ENCODE peak calls at places on chromosome 14, in seven cellular contexts. L, R, G, A, Y, X and O are unnamed samples.

GRCh38 chr14:102799684-102800562 is 22.7 kb downstream of the TRAF3 start:
- DNase-seq in L (no peak), R (no peak), G (no peak), A (no peak), Y (no peak), X (no peak), O (peak)

GRCh38 chr14:80781968-80782367 is 159.6 kb downstream of the CEP128 start:
- DNase-seq in L (no peak), R (no peak), G (no peak), A (no peak), Y (no peak), X (no peak), O (no peak)

GRCh38 chr14:35414365-35414764 is 9.8 kb upstream of the NFKBIA start:
- DNase-seq in L (no peak), R (no peak), G (no peak), A (no peak), Y (no peak), X (no peak), O (no peak)

GRCh38 chr14:31207287-31207745 is 277 bp downstream of the HECTD1 start:
- DNase-seq in L (no peak), R (peak), G (no peak), A (no peak), Y (no peak), X (no peak), O (peak)

GRCh38 chr14:105876829-105877228 is 350.4 kb downstream of the TMEM121 start:
- DNase-seq in L (no peak), R (peak), G (peak), A (no peak), Y (peak), X (no peak), O (no peak)

GRCh38 chr14:74955229-74955999 is at the start of gene PGF:
- DNase-seq in L (peak), R (peak), G (peak), A (peak), Y (peak), X (peak), O (no peak)

GRCh38 chr14:77026930-77027537 is 1.5 kb downstream of the IRF2BPL start:
- DNase-seq in L (peak), R (no peak), G (peak), A (no peak), Y (peak), X (peak), O (no peak)

GRCh38 chr14:50121506-50121905 is 5.1 kb upstream of the VCPKMT start:
- DNase-seq in L (no peak), R (no peak), G (no peak), A (no peak), Y (no peak), X (no peak), O (no peak)

GRCh38 chr14:90758959-90759358 is 57.3 kb downstream of the TTC7B start:
- DNase-seq in L (peak), R (no peak), G (peak), A (peak), Y (peak), X (no peak), O (no peak)

GRCh38 chr14:79298373-79298772 is 912.9 kb downstream of the DIO2 start:
- DNase-seq in L (peak), R (no peak), G (no peak), A (no peak), Y (no peak), X (peak), O (no peak)
- H3K4me3 ChIP-seq in L (no peak), R (no peak), G (no peak), A (no peak), Y (no peak), X (no peak), O (no peak)

GRCh38 chr14:22479132-22479531 is 109.9 kb downstream of the DAD1 start:
- DNase-seq in L (no peak), R (no peak), G (no peak), A (no peak), Y (no peak), X (no peak), O (no peak)
- H3K4me3 ChIP-seq in L (no peak), R (no peak), G (no peak), A (no peak), Y (no peak), X (no peak), O (no peak)

GRCh38 chr14:96603350-96604255 is 101.4 kb downstream of the PAPOLA start:
- DNase-seq in L (no peak), R (no peak), G (no peak), A (no peak), Y (no peak), X (no peak), O (no peak)

GRCh38 chr14:96599076-96599475 is 96.9 kb downstream of the PAPOLA start:
- DNase-seq in L (no peak), R (no peak), G (no peak), A (no peak), Y (no peak), X (no peak), O (no peak)

GRCh38 chr14:96597680-96598079 is 95.5 kb downstream of the PAPOLA start:
- DNase-seq in L (no peak), R (no peak), G (no peak), A (no peak), Y (no peak), X (no peak), O (no peak)

GRCh38 chr14:96598332-96598928 is 96.2 kb downstream of the PAPOLA start:
- DNase-seq in L (no peak), R (no peak), G (no peak), A (peak), Y (no peak), X (no peak), O (no peak)

DNA sequence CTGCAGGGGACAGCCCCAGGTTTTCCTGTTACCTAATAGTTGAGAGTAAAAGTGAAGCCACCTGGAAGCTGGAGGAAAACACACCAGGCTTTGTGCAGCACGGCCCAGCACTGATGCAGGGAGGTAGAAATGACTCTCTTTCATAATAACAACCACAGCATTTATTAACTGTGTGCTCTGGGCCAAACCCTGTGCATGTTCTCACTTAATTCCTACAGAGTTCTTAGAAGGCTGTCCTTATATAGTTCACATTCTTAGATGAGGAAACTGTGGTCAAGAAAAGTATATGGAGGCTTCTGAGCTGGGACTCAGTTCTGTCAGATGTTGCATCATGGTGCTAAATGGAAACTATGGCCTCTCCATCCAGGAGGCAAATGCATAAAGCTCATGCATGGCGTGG is 100.0 kb downstream of the PAPOLA start:
- DNase-seq in L (no peak), R (no peak), G (no peak), A (no peak), Y (no peak), X (no peak), O (no peak)
- H3K4me3 ChIP-seq in L (no peak), R (no peak), G (no peak), A (no peak), Y (no peak), X (no peak), O (no peak)

GRCh38 chr14:59360923-59361794 is 104.0 kb downstream of the GPR135 start:
- DNase-seq in L (peak), R (peak), G (peak), A (peak), Y (peak), X (peak), O (peak)
- H3K4me3 ChIP-seq in L (no peak), R (no peak), G (no peak), A (no peak), Y (no peak), X (no peak), O (no peak)

DNA sequence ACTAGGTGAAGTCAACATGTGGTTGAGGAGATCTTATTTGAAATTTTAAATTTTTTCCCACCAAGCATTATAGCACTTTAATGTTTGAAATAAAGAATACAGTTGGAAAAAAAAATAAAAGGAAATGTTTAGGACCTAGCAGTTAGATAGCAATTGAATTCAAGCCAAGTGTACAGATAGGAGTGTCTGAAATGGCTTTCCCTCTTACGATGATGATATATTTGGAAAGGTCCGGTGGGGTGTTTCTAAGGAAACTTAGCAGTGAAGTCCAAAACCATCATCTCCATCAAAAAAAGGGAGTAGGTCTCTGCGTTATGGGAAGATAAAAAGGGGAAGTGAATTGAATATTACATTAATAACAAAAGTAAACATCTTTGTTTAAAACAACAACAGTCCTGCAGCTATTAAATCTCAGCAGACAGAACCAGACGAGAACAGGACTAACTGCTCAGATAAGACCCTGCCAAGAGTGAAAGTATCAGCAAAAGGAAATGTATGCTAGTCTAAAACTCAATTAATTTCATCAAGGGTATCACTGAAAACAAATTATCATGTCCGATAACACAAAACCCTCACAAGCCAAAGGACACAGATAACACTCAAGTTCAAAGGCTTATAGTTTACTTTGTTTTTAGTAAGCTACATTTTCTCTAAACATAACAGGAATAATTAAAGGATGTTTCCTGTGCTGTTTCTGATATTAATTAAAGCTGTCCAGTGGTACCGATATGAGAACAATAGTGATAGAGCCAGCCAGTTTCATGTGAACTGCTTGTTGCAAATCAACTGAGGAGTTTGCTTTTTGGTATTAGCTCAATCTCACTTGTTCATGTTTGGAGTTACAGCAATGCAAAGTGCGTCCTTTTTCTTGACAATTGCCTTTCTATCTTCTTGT is 241.9 kb downstream of the BMP4 start:
- DNase-seq in L (no peak), R (no peak), G (no peak), A (no peak), Y (no peak), X (no peak), O (no peak)
- H3K4me3 ChIP-seq in L (no peak), R (no peak), G (peak), A (no peak), Y (peak), X (no peak), O (no peak)

GRCh38 chr14:95297832-95298231 is 21.9 kb downstream of the CLMN start:
- DNase-seq in L (no peak), R (peak), G (no peak), A (no peak), Y (no peak), X (no peak), O (no peak)
- H3K4me3 ChIP-seq in L (no peak), R (no peak), G (no peak), A (no peak), Y (no peak), X (no peak), O (no peak)